ENCODE peak calls at places on chromosomes 6 and 20, in eight cellular contexts. Q is GM12865, F is PC-3, M is upper lobe of right lung, S is K562, O is AG09309, T is right atrium auricular region, X is tibial artery. V is an unnamed sample.

GRCh38 chr6:134593442-134593841 is 275.5 kb upstream of the SGK1 start:
- DNase-seq in X (no peak), O (no peak), M (no peak), F (no peak), S (no peak), Q (no peak), T (no peak), V (no peak)

GRCh38 chr6:143759666-143760065 is 81.9 kb downstream of the PHACTR2 start:
- DNase-seq in M (no peak), X (no peak), F (no peak), Q (no peak), O (no peak), T (no peak), S (no peak), V (no peak)

GRCh38 chr20:53763707-53764415 is 170.2 kb upstream of the ZNF217 start:
- DNase-seq in F (peak; percentile 55), X (no peak), Q (no peak), O (no peak), M (no peak), T (no peak), S (no peak), V (no peak)

GRCh38 chr6:161139766-161140553 is 133.9 kb downstream of the AGPAT4 start:
- DNase-seq in M (no peak), S (peak; percentile 60), T (peak; percentile 75), O (no peak), F (peak; percentile 50), Q (no peak), X (no peak), V (no peak)

GRCh38 chr20:52105045-52105572 is 86.5 kb downstream of the ZFP64 start:
- DNase-seq in F (no peak), O (no peak), Q (no peak), S (no peak), X (no peak), M (peak; percentile 63), T (no peak), V (peak; percentile 56)

GRCh38 chr20:37458761-37459160 is 62.3 kb upstream of the NNAT start:
- DNase-seq in Q (no peak), S (no peak), X (no peak), O (no peak), F (no peak), T (no peak), M (no peak), V (no peak)

GRCh38 chr6:121851056-121851455 is 415.6 kb downstream of the GJA1 start:
- DNase-seq in T (no peak), F (no peak), X (no peak), O (no peak), M (no peak), S (no peak), Q (no peak), V (peak; percentile 4)

GRCh38 chr6:132877003-132877402 is 62.6 kb downstream of the RPS12 start:
- DNase-seq in Q (no peak), F (no peak), T (no peak), X (no peak), O (no peak), S (no peak), M (no peak), V (no peak)

GRCh38 chr6:17780071-17780470 is 73.3 kb upstream of the NUP153 start:
- DNase-seq in Q (no peak), O (no peak), X (no peak), F (no peak), M (no peak), S (no peak), T (no peak), V (no peak)

GRCh38 chr20:37007898-37008649 is 56.6 kb upstream of the SAMHD1 start:
- DNase-seq in T (no peak), O (no peak), F (peak; percentile 22), M (no peak), S (no peak), Q (peak; percentile 65), X (no peak), V (no peak)

GRCh38 chr20:62066339-62066982 is 780 bp upstream of the TAF4 start:
- DNase-seq in O (no peak), X (no peak), T (no peak), S (peak; percentile 76), Q (peak; percentile 64), M (peak; percentile 81), F (peak; percentile 54), V (peak; percentile 67)

GRCh38 chr6:83073620-83074019 is 6.1 kb downstream of the DOP1A start:
- DNase-seq in X (no peak), F (no peak), Q (no peak), O (no peak), S (no peak), M (no peak), T (no peak), V (no peak)

GRCh38 chr6:71375676-71376075 is 87.1 kb downstream of the OGFRL1 start:
- DNase-seq in M (no peak), T (no peak), X (no peak), O (no peak), Q (no peak), F (peak; percentile 55), S (no peak), V (no peak)

GRCh38 chr6:40907198-40907701 is 131.8 kb downstream of the UNC5CL start:
- DNase-seq in O (no peak), F (peak; percentile 95), T (no peak), M (no peak), X (no peak), S (no peak), Q (no peak), V (no peak)

GRCh38 chr20:40643891-40644290 is 45.1 kb downstream of the MAFB start:
- DNase-seq in O (no peak), F (no peak), X (no peak), Q (no peak), T (no peak), M (no peak), S (no peak), V (peak; percentile 53)

GRCh38 chr6:166916824-166917223 is 39.5 kb downstream of the RNASET2 start:
- DNase-seq in F (no peak), T (no peak), S (no peak), O (no peak), X (no peak), M (no peak), Q (no peak), V (no peak)

GRCh38 chr6:148945311-148946021 is 198.6 kb downstream of the UST start:
- DNase-seq in T (no peak), M (no peak), Q (no peak), O (no peak), F (no peak), S (no peak), X (no peak), V (no peak)

GRCh38 chr6:161265554-161265953 is 8.3 kb downstream of the AGPAT4 start:
- DNase-seq in O (no peak), T (no peak), S (peak; percentile 63), Q (no peak), M (no peak), F (no peak), X (no peak), V (no peak)

GRCh38 chr6:75208564-75209431 is 2.9 kb upstream of the COL12A1 start:
- DNase-seq in X (peak; percentile 92), M (peak; percentile 89), S (peak; percentile 63), F (peak; percentile 85), Q (peak; percentile 79), T (peak; percentile 93), O (no peak), V (peak; percentile 90)
- TF ChIP-seq CTCF in X (peak; percentile 93), M (peak; percentile 88), S (peak; percentile 82), F (peak; percentile 91), Q (peak; percentile 80), T (peak; percentile 82), O (peak; percentile 89), V (peak; percentile 77)

GRCh38 chr6:139423037-139423698 is 48.7 kb upstream of the CITED2 start:
- DNase-seq in Q (no peak), S (no peak), O (no peak), T (no peak), F (no peak), X (no peak), M (no peak), V (no peak)
- TF ChIP-seq CTCF in Q (no peak), S (no peak), O (no peak), T (no peak), F (no peak), X (no peak), M (no peak), V (no peak)

GRCh38 chr20:57399587-57400261 is 8.5 kb downstream of the RBM38 start:
- DNase-seq in T (no peak), Q (peak; percentile 92), X (no peak), F (no peak), O (no peak), S (no peak), M (no peak), V (no peak)

GRCh38 chr20:57397004-57397692 is 6.0 kb downstream of the RBM38 start:
- DNase-seq in M (peak; percentile 52), F (no peak), O (no peak), T (no peak), Q (peak; percentile 36), S (no peak), X (no peak), V (no peak)

GRCh38 chr20:57398901-57399535 is 7.8 kb downstream of the RBM38 start:
- DNase-seq in Q (no peak), O (no peak), F (no peak), M (no peak), X (no peak), T (no peak), S (no peak), V (no peak)

GRCh38 chr20:57397693-57398108 is 6.5 kb downstream of the RBM38 start:
- DNase-seq in X (no peak), O (no peak), S (no peak), F (no peak), T (no peak), M (peak; percentile 64), Q (peak; percentile 56), V (no peak)

DNA sequence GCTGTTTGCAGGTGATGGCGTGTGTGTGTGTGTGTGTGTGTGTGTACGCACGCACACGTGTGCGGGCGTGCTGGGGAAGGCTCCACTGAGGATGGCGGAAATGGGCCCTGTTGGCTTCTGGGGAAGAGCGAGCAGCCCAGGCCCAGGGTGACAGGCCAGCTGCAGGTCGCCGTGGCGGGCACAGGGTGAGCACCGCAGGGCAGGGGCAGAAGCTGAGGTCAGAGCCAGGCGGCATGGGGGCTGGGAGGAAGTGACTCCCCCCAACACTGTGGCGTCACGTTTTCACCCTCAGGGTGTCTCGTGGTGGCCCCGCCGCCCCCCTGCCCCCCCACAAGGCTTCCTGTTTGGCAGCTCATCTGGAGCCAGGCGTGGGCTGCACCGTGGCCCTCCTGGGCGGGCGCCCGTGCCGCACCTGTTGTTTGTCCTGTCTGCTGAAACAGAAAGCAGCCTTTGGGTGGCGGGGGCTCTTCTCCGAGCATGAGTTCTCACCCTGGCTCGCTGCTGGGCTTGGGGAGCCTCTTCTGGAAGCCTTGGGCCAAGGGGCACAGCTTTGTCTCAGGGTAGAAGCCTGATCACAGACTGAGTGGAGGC is 7.1 kb downstream of the RBM38 start:
- DNase-seq in S (no peak), X (no peak), F (no peak), M (peak; percentile 78), T (no peak), Q (peak; percentile 97), O (no peak), V (no peak)
- TF ChIP-seq CTCF in S (no peak), X (no peak), F (no peak), M (no peak), T (no peak), Q (no peak), O (no peak), V (no peak)

DNA sequence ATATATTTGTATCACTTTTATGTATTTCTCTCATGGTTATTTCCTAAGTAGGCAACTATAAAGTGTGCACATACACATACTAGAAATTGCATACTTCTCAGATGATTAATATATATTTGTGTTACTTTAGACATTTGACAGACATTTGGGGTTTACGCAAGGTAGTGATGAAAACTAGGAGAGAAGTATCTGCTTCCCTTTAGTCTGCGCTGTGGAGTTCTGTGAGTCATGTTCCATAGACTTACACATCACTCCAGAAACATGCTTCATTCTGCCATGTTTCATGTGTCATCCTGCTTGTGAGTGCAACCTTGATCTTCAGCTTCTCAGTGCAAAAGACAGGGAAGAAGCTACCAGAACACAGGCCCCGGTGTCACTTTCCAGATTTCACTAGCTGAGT is 200.7 kb upstream of the BMP2 start:
- DNase-seq in S (no peak), Q (no peak), O (no peak), T (no peak), M (no peak), F (peak; percentile 81), X (no peak), V (no peak)
- TF ChIP-seq CTCF in S (no peak), Q (no peak), O (no peak), T (no peak), M (no peak), F (no peak), X (no peak), V (no peak)